ENCODE peak calls at places on chromosome 1, in four cellular contexts. P, G, M and I are unnamed samples.

GRCh38 chr1:159012495-159012894 is 2.8 kb downstream of the IFI16 start:
- DNase-seq in P (no peak), M (no peak), G (no peak), I (no peak)

GRCh38 chr1:199422206-199422605 is 605.3 kb upstream of the NR5A2 start:
- DNase-seq in G (no peak), P (no peak), M (peak), I (no peak)

GRCh38 chr1:113538225-113538624 is 147.9 kb downstream of the MAGI3 start:
- DNase-seq in M (peak), G (no peak), P (no peak), I (no peak)

GRCh38 chr1:21814241-21814918 is 2.3 kb downstream of the LDLRAD2 start:
- DNase-seq in P (peak), M (no peak), G (no peak), I (no peak)

GRCh38 chr1:192951961-192952460 is 107.1 kb downstream of the UCHL5 start:
- DNase-seq in G (no peak), M (peak), P (no peak), I (no peak)

GRCh38 chr1:3070654-3071506 is 1.9 kb downstream of the PRDM16 start:
- DNase-seq in P (no peak), M (no peak), G (no peak), I (no peak)

GRCh38 chr1:235415008-235415904 is 48.0 kb downstream of the TBCE start:
- DNase-seq in M (peak), P (no peak), G (peak), I (peak)

GRCh38 chr1:27563407-27564263 is 40.3 kb downstream of the AHDC1 start:
- DNase-seq in G (no peak), P (no peak), M (peak), I (no peak)

GRCh38 chr1:99942723-99943122 is 27.1 kb upstream of the SLC35A3 start:
- DNase-seq in M (no peak), P (no peak), G (no peak), I (no peak)

GRCh38 chr1:180188103-180188506 is 33.4 kb downstream of the QSOX1 start:
- DNase-seq in G (peak), P (no peak), M (peak), I (peak)

GRCh38 chr1:183942933-183943693 is 94.4 kb downstream of the COLGALT2 start:
- DNase-seq in P (no peak), G (no peak), M (peak), I (no peak)

GRCh38 chr1:220448217-220448616 is 79.7 kb upstream of the MARK1 start:
- DNase-seq in M (no peak), G (no peak), P (no peak), I (no peak)

GRCh38 chr1:175169305-175170018 is 23.1 kb downstream of the KIAA0040 start:
- DNase-seq in P (no peak), G (no peak), M (peak), I (peak)